ENCODE peak calls at places on chromosomes 4 and X, in four cellular contexts. S is astrocyte, W is endothelial cell, D is suprapubic skin. F is an unnamed sample.

GRCh38 chr4:123813901-123814300 is 417.3 kb downstream of the SPRY1 start:
- DNase-seq in S (no peak), W (no peak), D (no peak), F (no peak)

GRCh38 chr4:120299631-120300030 is 233.0 kb upstream of the MAD2L1 start:
- DNase-seq in S (no peak), W (no peak), D (no peak), F (no peak)

GRCh38 chr4:139175647-139176298 is 1.2 kb downstream of the ELF2 start:
- DNase-seq in S (no peak), W (no peak), D (no peak), F (no peak)

GRCh38 chr4:6339818-6340445 is 70.3 kb downstream of the WFS1 start:
- DNase-seq in S (no peak), W (no peak), D (no peak), F (no peak)

GRCh38 chrX:151346931-151347543 is 50.0 kb upstream of the VMA21 start:
- DNase-seq in S (no peak), W (no peak), D (no peak), F (no peak)

GRCh38 chr4:83212041-83212851 is 72.4 kb downstream of the COQ2 start:
- DNase-seq in S (no peak), W (no peak), D (no peak), F (no peak)

GRCh38 chr4:102612824-102613366 is 111.7 kb downstream of the NFKB1 start:
- DNase-seq in S (no peak), W (no peak), D (no peak), F (no peak)

GRCh38 chr4:26985836-26986235 is 125.2 kb downstream of the STIM2 start:
- DNase-seq in S (peak), W (no peak), D (no peak), F (no peak)

GRCh38 chr4:145301386-145302080 is 121.1 kb upstream of the OTUD4 start:
- DNase-seq in S (peak), W (no peak), D (no peak), F (no peak)

GRCh38 chr4:6105311-6105911 is 87.2 kb upstream of the C4orf50 start:
- DNase-seq in S (no peak), W (no peak), D (no peak), F (peak)

GRCh38 chrX:109843963-109844751 is 111.1 kb upstream of the ACSL4 start:
- DNase-seq in S (peak), W (no peak), D (no peak), F (no peak)

GRCh38 chr4:183303278-183303677 is 16.8 kb downstream of the CLDN22 start:
- DNase-seq in S (no peak), W (no peak), D (no peak), F (no peak)

GRCh38 chr4:71456841-71457240 is 118.0 kb downstream of the SLC4A4 start:
- DNase-seq in S (peak), W (no peak), D (no peak), F (no peak)

GRCh38 chrX:2935364-2935748 is 6.2 kb upstream of the ARSD start:
- DNase-seq in S (no peak), W (no peak), D (no peak), F (no peak)

GRCh38 chr4:2267841-2268240 is 5.9 kb upstream of the MXD4 start:
- DNase-seq in S (no peak), W (no peak), D (no peak), F (no peak)

GRCh38 chr4:87934973-87935372 is 40.5 kb upstream of the SPP1 start:
- DNase-seq in S (no peak), W (no peak), D (no peak), F (no peak)

GRCh38 chrX:48761674-48762471 is at the start of gene GLOD5:
- DNase-seq in S (no peak), W (peak), D (no peak), F (peak)

GRCh38 chr4:17512973-17513665 is 1.2 kb upstream of the QDPR start:
- DNase-seq in S (no peak), W (no peak), D (no peak), F (no peak)

GRCh38 chr4:170652571-170652970 is 562.8 kb upstream of the AADAT start:
- DNase-seq in S (no peak), W (no peak), D (no peak), F (no peak)

GRCh38 chr4:16443504-16444088 is 217.3 kb upstream of the TAPT1 start:
- DNase-seq in S (peak), W (peak), D (no peak), F (no peak)

GRCh38 chr4:38094419-38094818 is 134.2 kb downstream of the PTTG2 start:
- DNase-seq in S (no peak), W (peak), D (no peak), F (no peak)

GRCh38 chr4:16827762-16828724 is 70.4 kb downstream of the LDB2 start:
- DNase-seq in S (peak), W (peak), D (no peak), F (no peak)

GRCh38 chrX:129701624-129702069 is 37.1 kb upstream of the XPNPEP2 start:
- DNase-seq in S (peak), W (no peak), D (peak), F (no peak)

GRCh38 chr4:108018038-108018883 is 28.6 kb downstream of the HADH start:
- DNase-seq in S (peak), W (peak), D (peak), F (peak)

GRCh38 chrX:107562482-107562881 is 65.8 kb upstream of the PRPS1 start:
- DNase-seq in S (peak), W (no peak), D (no peak), F (no peak)

GRCh38 chr4:3223986-3224748 is 24.8 kb upstream of the MSANTD1 start:
- DNase-seq in S (no peak), W (no peak), D (no peak), F (no peak)

GRCh38 chr4:91222019-91222418 is 1081.7 kb upstream of the GRID2 start:
- DNase-seq in S (no peak), W (no peak), D (no peak), F (no peak)

GRCh38 chrX:110520053-110520452 is 161.4 kb downstream of the RTL9 start:
- DNase-seq in S (no peak), W (no peak), D (no peak), F (no peak)

GRCh38 chrX:120358687-120359086 is 3.2 kb upstream of the ATP1B4 start:
- DNase-seq in S (peak), W (no peak), D (no peak), F (no peak)

GRCh38 chrX:34654939-34655338 is 2.1 kb downstream of the TMEM47 start:
- DNase-seq in S (no peak), W (no peak), D (no peak), F (no peak)

GRCh38 chr4:85475631-85476233 is 782 bp downstream of the ARHGAP24 start:
- DNase-seq in S (peak), W (peak), D (no peak), F (no peak)

GRCh38 chr4:85825937-85826678 is 351.2 kb downstream of the ARHGAP24 start:
- DNase-seq in S (peak), W (peak), D (no peak), F (no peak)

GRCh38 chr4:144575181-144575580 is 70.8 kb upstream of the HHIP start:
- DNase-seq in S (no peak), W (peak), D (no peak), F (no peak)

GRCh38 chr4:102869569-102870227 is 906 bp downstream of the CISD2 start:
- DNase-seq in S (no peak), W (no peak), D (no peak), F (no peak)

GRCh38 chr4:156767911-156768415 is 203.6 kb downstream of the PDGFC start:
- DNase-seq in S (no peak), W (no peak), D (no peak), F (no peak)

GRCh38 chr4:103400405-103400804 is 202.3 kb upstream of the CENPE start:
- DNase-seq in S (no peak), W (no peak), D (no peak), F (no peak)

DNA sequence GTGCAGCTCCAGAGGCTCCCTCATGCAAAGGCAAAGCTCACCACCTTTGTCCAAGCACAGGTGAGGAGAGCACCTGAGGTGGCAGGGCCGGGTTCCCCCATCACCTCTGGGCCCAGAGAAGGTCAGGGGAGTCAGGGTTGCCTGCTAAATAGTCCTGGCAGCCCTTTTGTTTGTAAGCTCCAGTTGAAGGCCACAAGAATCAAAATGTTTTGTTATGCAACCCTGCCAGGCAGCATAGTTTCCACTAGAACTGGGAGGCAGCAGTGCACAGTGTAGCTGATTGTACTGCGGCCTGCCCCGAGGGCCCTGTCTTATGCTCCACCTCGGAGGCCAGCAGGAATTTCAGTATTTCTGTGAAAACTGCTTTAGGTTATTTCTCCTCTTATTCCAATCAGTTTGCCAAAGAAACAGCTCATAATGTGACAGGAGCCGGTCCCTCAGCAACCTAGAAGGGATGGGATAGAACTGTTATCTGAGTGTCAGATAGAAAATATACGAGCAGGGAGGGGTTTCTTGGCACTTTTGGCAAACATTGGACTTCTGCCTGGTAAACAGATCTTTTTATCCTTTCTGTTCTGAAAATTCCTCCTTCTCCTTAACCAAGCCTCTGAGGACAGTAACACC is 93.7 kb downstream of the LNX1 start:
- DNase-seq in S (no peak), W (no peak), D (peak), F (no peak)
- TF ChIP-seq CTCF in S (no peak), W (no peak), D (no peak), F (no peak)

GRCh38 chr4:133152330-133152791 is 3.3 kb downstream of the PCDH10 start:
- DNase-seq in S (peak), W (peak), D (no peak), F (no peak)

GRCh38 chr4:133150643-133151300 is 1.7 kb downstream of the PCDH10 start:
- DNase-seq in S (peak), W (peak), D (no peak), F (peak)

GRCh38 chr4:133151301-133151680 is 2.2 kb downstream of the PCDH10 start:
- DNase-seq in S (peak), W (peak), D (no peak), F (peak)

GRCh38 chr4:133152801-133153526 is 3.9 kb downstream of the PCDH10 start:
- DNase-seq in S (peak), W (no peak), D (no peak), F (peak)

GRCh38 chr4:133151681-133152329 is 2.7 kb downstream of the PCDH10 start:
- DNase-seq in S (peak), W (peak), D (no peak), F (peak)
- TF ChIP-seq CTCF in S (no peak), W (peak), D (no peak), F (peak)

GRCh38 chrX:153921511-153922285 is 4.4 kb downstream of the ARHGAP4 start:
- DNase-seq in S (no peak), W (peak), D (no peak), F (no peak)

GRCh38 chrX:153921070-153921469 is 5.0 kb downstream of the ARHGAP4 start:
- DNase-seq in S (no peak), W (no peak), D (no peak), F (no peak)

GRCh38 chrX:153924149-153924861 is 1.8 kb downstream of the ARHGAP4 start:
- DNase-seq in S (no peak), W (no peak), D (peak), F (no peak)

GRCh38 chrX:153922286-153922573 is 3.8 kb downstream of the ARHGAP4 start:
- DNase-seq in S (no peak), W (no peak), D (peak), F (no peak)

GRCh38 chrX:153922932-153923857 is 2.9 kb downstream of the ARHGAP4 start:
- DNase-seq in S (peak), W (no peak), D (peak), F (no peak)
- TF ChIP-seq CTCF in S (peak), W (no peak), D (no peak), F (peak)

DNA sequence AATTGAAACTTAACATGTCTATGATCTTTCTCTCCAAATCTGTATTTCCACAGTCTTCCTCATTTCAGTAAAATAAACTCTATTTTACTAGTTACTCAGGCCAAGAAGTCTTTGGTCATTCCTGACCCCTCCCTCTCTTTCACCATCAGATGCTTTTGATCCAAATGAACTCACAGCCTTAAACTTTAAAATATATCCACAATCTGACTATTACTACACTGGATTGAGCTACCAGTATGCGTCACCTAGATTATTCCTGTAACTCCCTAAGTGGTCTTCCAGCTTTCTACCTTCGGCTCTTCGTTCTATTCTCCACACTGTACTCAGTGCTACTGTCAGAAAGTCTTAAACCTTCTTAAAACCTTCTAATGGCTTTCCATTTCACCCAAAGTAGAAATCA is 195.1 kb downstream of the FBXW7 start:
- DNase-seq in S (no peak), W (no peak), D (no peak), F (no peak)
- TF ChIP-seq CTCF in S (no peak), W (no peak), D (no peak), F (no peak)

DNA sequence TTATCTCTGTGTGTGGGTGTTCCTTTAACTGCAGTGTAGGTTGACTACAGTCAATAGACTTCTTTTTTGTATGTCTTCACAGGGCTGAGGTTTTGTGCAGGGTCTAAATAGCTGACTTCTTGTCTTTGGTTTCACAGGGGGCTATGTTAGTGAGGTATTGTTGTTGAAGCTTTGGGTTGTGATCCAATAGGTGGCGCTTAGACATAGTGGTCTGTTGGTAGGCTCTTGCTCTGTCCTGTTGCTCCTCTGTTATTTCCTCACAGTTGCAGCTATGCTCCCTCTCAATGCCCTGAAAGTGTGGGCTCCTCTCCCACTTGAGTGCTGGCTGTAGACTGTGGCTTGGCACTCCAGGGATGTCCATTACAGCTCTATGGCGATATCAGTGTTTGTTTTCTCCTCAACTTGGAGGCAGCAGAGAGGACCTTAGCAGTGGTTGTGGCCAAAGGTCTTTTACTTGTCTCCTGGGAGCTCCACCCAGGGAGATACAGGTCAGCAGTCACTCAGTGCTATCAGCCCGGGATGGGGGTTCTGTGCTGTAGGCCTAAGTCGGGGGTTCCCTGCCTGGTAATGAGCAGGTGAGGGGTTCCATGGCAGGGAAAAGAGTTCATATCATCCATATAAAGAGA is 14.0 kb downstream of the POF1B start:
- DNase-seq in S (no peak), W (peak), D (no peak), F (no peak)
- TF ChIP-seq CTCF in S (no peak), W (no peak), D (no peak), F (no peak)

GRCh38 chrX:100647095-100647494 is 3.1 kb downstream of the SRPX2 start:
- DNase-seq in S (peak), W (no peak), D (no peak), F (no peak)
- TF ChIP-seq CTCF in S (no peak), W (no peak), D (no peak), F (no peak)

GRCh38 chrX:50003927-50004326 is 81.5 kb downstream of the CLCN5 start:
- DNase-seq in S (no peak), W (no peak), D (no peak), F (no peak)
- TF ChIP-seq CTCF in S (no peak), W (no peak), D (no peak), F (no peak)

DNA sequence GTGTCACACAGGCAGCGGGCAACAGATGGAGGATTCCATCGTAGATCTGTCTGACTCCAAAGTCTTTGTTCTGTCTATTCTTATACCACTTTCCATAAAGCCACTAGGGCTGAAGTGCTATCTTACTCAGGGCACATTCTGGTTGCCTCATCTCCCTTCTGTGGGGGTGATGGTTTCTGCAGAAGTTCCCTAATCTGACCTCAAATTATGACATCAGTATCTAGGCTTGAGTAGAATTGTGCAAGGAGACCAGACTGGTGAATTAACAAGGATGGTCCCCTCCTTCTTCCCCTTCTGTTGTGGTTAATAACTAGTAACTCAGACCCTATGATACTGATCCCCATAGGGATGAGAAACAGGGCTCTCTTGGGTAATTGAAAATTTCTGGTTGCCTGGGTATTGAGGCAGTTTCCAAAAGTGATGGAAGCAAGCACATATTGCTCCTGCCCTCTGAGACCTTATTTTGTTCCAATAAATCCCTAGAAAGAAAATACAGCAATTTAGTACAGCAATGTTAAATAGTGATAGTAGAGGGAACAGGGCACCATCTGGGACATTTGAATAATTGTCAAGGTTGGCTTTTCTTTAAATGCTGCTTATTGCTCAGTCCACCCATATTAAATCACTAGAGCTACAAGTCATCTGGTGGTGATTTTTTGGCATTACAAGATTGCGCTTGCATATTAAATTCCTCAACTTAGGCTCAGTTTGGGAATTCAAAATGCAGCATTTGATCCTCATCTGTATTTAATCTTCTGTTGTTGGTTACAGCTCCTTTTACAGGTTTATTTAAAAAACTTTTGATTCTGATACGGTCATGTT is 57.3 kb upstream of the AP1S2 start:
- DNase-seq in S (no peak), W (no peak), D (no peak), F (no peak)
- TF ChIP-seq CTCF in S (no peak), W (no peak), D (no peak), F (no peak)

F was measured in type B pancreatic cell.